ENCODE peak calls at places on chromosomes 1 and 21, in six cellular contexts. One of them, this sample, is unnamed.

GRCh38 chr1:43225168-43225567 is 44.6 kb upstream of the TMEM125 start:
- DNase-seq in colonic mucosa: no peak
- DNase-seq in hepatocyte: no peak
- DNase-seq in neuronal stem cell: no peak
- DNase-seq in heart left ventricle: no peak
- DNase-seq in ascending aorta: no peak
- DNase-seq in this sample: no peak

GRCh38 chr1:29519108-29519507 is 282.8 kb downstream of the PTPRU start:
- DNase-seq in colonic mucosa: peak; percentile 10
- DNase-seq in hepatocyte: no peak
- DNase-seq in neuronal stem cell: no peak
- DNase-seq in heart left ventricle: no peak
- DNase-seq in ascending aorta: peak; percentile 24
- DNase-seq in this sample: peak; percentile 11

GRCh38 chr1:154791292-154792278 is 78.5 kb downstream of the KCNN3 start:
- DNase-seq in colonic mucosa: no peak
- DNase-seq in hepatocyte: peak; percentile 25
- DNase-seq in neuronal stem cell: no peak
- DNase-seq in heart left ventricle: peak; percentile 37
- DNase-seq in ascending aorta: no peak
- DNase-seq in this sample: no peak

GRCh38 chr1:229190057-229190590 is 80.8 kb upstream of the RAB4A start:
- DNase-seq in colonic mucosa: no peak
- DNase-seq in hepatocyte: no peak
- DNase-seq in neuronal stem cell: no peak
- DNase-seq in heart left ventricle: no peak
- DNase-seq in ascending aorta: no peak
- DNase-seq in this sample: no peak

GRCh38 chr1:19208710-19209438 is 1.2 kb downstream of the UBR4 start:
- DNase-seq in colonic mucosa: no peak
- DNase-seq in hepatocyte: no peak
- DNase-seq in neuronal stem cell: no peak
- DNase-seq in heart left ventricle: no peak
- DNase-seq in ascending aorta: no peak
- DNase-seq in this sample: no peak

GRCh38 chr21:15604424-15604823 is 125.4 kb upstream of the USP25 start:
- DNase-seq in colonic mucosa: no peak
- DNase-seq in hepatocyte: no peak
- DNase-seq in neuronal stem cell: no peak
- DNase-seq in heart left ventricle: no peak
- DNase-seq in ascending aorta: no peak
- DNase-seq in this sample: peak; percentile 73

GRCh38 chr1:206466840-206467649 is 3.2 kb upstream of the IKBKE start:
- DNase-seq in colonic mucosa: no peak
- DNase-seq in hepatocyte: no peak
- DNase-seq in neuronal stem cell: no peak
- DNase-seq in heart left ventricle: no peak
- DNase-seq in ascending aorta: no peak
- DNase-seq in this sample: no peak

GRCh38 chr1:236302941-236303340 is 21.2 kb upstream of the ERO1B start:
- DNase-seq in colonic mucosa: no peak
- DNase-seq in hepatocyte: no peak
- DNase-seq in neuronal stem cell: no peak
- DNase-seq in heart left ventricle: no peak
- DNase-seq in ascending aorta: no peak
- DNase-seq in this sample: no peak

GRCh38 chr1:27601321-27601770 is 2.6 kb downstream of the AHDC1 start:
- DNase-seq in colonic mucosa: no peak
- DNase-seq in hepatocyte: no peak
- DNase-seq in neuronal stem cell: no peak
- DNase-seq in heart left ventricle: no peak
- DNase-seq in ascending aorta: no peak
- DNase-seq in this sample: no peak

GRCh38 chr21:43304621-43305335 is 122.2 kb downstream of the SIK1 start:
- DNase-seq in colonic mucosa: no peak
- DNase-seq in hepatocyte: no peak
- DNase-seq in neuronal stem cell: no peak
- DNase-seq in heart left ventricle: no peak
- DNase-seq in ascending aorta: no peak
- DNase-seq in this sample: peak; percentile 45

GRCh38 chr1:31381394-31382287 is 8.8 kb upstream of the FABP3 start:
- DNase-seq in colonic mucosa: peak; percentile 44
- DNase-seq in hepatocyte: no peak
- DNase-seq in neuronal stem cell: no peak
- DNase-seq in heart left ventricle: peak; percentile 70
- DNase-seq in ascending aorta: no peak
- DNase-seq in this sample: no peak

GRCh38 chr1:53219711-53220110 is 723 bp downstream of the CZIB start:
- DNase-seq in colonic mucosa: no peak
- DNase-seq in hepatocyte: no peak
- DNase-seq in neuronal stem cell: no peak
- DNase-seq in heart left ventricle: no peak
- DNase-seq in ascending aorta: no peak
- DNase-seq in this sample: no peak

GRCh38 chr21:25638634-25639166 is 358 bp upstream of the JAM2 start:
- DNase-seq in colonic mucosa: no peak
- DNase-seq in hepatocyte: no peak
- DNase-seq in neuronal stem cell: peak; percentile 12
- DNase-seq in heart left ventricle: no peak
- DNase-seq in ascending aorta: no peak
- DNase-seq in this sample: no peak

GRCh38 chr1:165364432-165365133 is 8.1 kb upstream of the LMX1A start:
- DNase-seq in colonic mucosa: no peak
- DNase-seq in hepatocyte: no peak
- DNase-seq in neuronal stem cell: no peak
- DNase-seq in heart left ventricle: no peak
- DNase-seq in ascending aorta: peak; percentile 68
- DNase-seq in this sample: no peak

GRCh38 chr1:164638506-164639202 is 79.7 kb downstream of the PBX1 start:
- DNase-seq in colonic mucosa: no peak
- DNase-seq in hepatocyte: no peak
- DNase-seq in neuronal stem cell: no peak
- DNase-seq in heart left ventricle: peak; percentile 43
- DNase-seq in ascending aorta: no peak
- DNase-seq in this sample: no peak

GRCh38 chr1:78619803-78620579 is at the start of gene IFI44L:
- DNase-seq in colonic mucosa: peak; percentile 26
- DNase-seq in hepatocyte: no peak
- DNase-seq in neuronal stem cell: no peak
- DNase-seq in heart left ventricle: peak; percentile 56
- DNase-seq in ascending aorta: peak; percentile 67
- DNase-seq in this sample: no peak

GRCh38 chr1:24955161-24955560 is 25.1 kb upstream of the RUNX3 start:
- DNase-seq in colonic mucosa: no peak
- DNase-seq in hepatocyte: no peak
- DNase-seq in neuronal stem cell: no peak
- DNase-seq in heart left ventricle: no peak
- DNase-seq in ascending aorta: no peak
- DNase-seq in this sample: peak; percentile 60
- H3K4me1 ChIP-seq in colonic mucosa: no peaks in the 10 kb centered on the region
- H3K4me1 ChIP-seq in hepatocyte: no peaks in the 10 kb centered on the region
- H3K4me1 ChIP-seq in neuronal stem cell: no peaks in the 10 kb centered on the region
- H3K4me1 ChIP-seq in heart left ventricle: no peaks in the 10 kb centered on the region
- H3K4me1 ChIP-seq in ascending aorta: no peaks in the 10 kb centered on the region
- H3K4me1 ChIP-seq in this sample: peaks cover 8% of the 10 kb centered on the region

GRCh38 chr1:109618614-109619404 is 607 bp downstream of the GNAT2 start:
- DNase-seq in colonic mucosa: peak; percentile 65
- DNase-seq in hepatocyte: no peak
- DNase-seq in neuronal stem cell: no peak
- DNase-seq in heart left ventricle: no peak
- DNase-seq in ascending aorta: no peak
- DNase-seq in this sample: no peak

GRCh38 chr1:109617291-109617801 is 2.1 kb downstream of the GNAT2 start:
- DNase-seq in colonic mucosa: no peak
- DNase-seq in hepatocyte: peak; percentile 63
- DNase-seq in neuronal stem cell: peak; percentile 59
- DNase-seq in heart left ventricle: no peak
- DNase-seq in ascending aorta: no peak
- DNase-seq in this sample: no peak

GRCh38 chr1:109619405-109619654 is at the start of gene GNAT2:
- DNase-seq in colonic mucosa: no peak
- DNase-seq in hepatocyte: no peak
- DNase-seq in neuronal stem cell: no peak
- DNase-seq in heart left ventricle: no peak
- DNase-seq in ascending aorta: no peak
- DNase-seq in this sample: no peak

GRCh38 chr1:109613396-109614147 is 5.8 kb downstream of the GNAT2 start:
- DNase-seq in colonic mucosa: no peak
- DNase-seq in hepatocyte: no peak
- DNase-seq in neuronal stem cell: no peak
- DNase-seq in heart left ventricle: no peak
- DNase-seq in ascending aorta: no peak
- DNase-seq in this sample: no peak

DNA sequence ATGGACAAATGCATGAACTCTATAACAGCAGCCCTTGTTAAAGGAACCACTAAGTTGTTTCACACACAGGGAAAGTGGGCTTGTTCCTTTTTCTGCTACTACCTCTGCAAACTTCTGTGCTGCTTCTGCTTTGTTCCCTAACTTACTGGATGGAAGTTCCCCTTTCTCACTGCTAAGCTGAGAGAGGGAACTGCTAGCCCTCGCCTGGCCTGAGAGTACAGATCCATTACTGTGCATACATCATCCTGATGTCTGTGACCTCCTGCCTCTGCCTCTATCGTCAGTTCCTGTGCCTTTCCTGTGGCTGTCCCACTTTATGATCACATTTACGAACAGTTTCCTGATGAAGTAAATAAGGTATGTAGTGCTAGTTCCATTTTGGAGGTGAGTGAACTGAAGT is 3.5 kb downstream of the GNAT2 start:
- DNase-seq in colonic mucosa: peak; percentile 23
- DNase-seq in hepatocyte: no peak
- DNase-seq in neuronal stem cell: no peak
- DNase-seq in heart left ventricle: no peak
- DNase-seq in ascending aorta: peak; percentile 72
- DNase-seq in this sample: no peak
- H3K4me1 ChIP-seq in colonic mucosa: peaks cover 10% of the 10 kb centered on the region
- H3K4me1 ChIP-seq in hepatocyte: peaks cover 9% of the 10 kb centered on the region
- H3K4me1 ChIP-seq in neuronal stem cell: peaks cover 31% of the 10 kb centered on the region
- H3K4me1 ChIP-seq in heart left ventricle: no peaks in the 10 kb centered on the region
- H3K4me1 ChIP-seq in ascending aorta: no peaks in the 10 kb centered on the region
- H3K4me1 ChIP-seq in this sample: peaks cover 5% of the 10 kb centered on the region

GRCh38 chr21:28832715-28833061 is 160.0 kb downstream of the LTN1 start:
- DNase-seq in colonic mucosa: no peak
- DNase-seq in hepatocyte: no peak
- DNase-seq in neuronal stem cell: no peak
- DNase-seq in heart left ventricle: no peak
- DNase-seq in ascending aorta: no peak
- DNase-seq in this sample: no peak
- H3K4me1 ChIP-seq in colonic mucosa: no peaks in the 10 kb centered on the region
- H3K4me1 ChIP-seq in hepatocyte: peaks cover 28% of the 10 kb centered on the region
- H3K4me1 ChIP-seq in neuronal stem cell: no peaks in the 10 kb centered on the region
- H3K4me1 ChIP-seq in heart left ventricle: no peaks in the 10 kb centered on the region
- H3K4me1 ChIP-seq in ascending aorta: no peaks in the 10 kb centered on the region
- H3K4me1 ChIP-seq in this sample: peaks cover 14% of the 10 kb centered on the region

GRCh38 chr21:46065993-46066842 is 31.7 kb upstream of the COL6A2 start:
- DNase-seq in colonic mucosa: no peak
- DNase-seq in hepatocyte: no peak
- DNase-seq in neuronal stem cell: no peak
- DNase-seq in heart left ventricle: no peak
- DNase-seq in ascending aorta: peak; percentile 63
- DNase-seq in this sample: no peak
- H3K4me1 ChIP-seq in colonic mucosa: no peaks in the 10 kb centered on the region
- H3K4me1 ChIP-seq in hepatocyte: peaks cover 31% of the 10 kb centered on the region
- H3K4me1 ChIP-seq in neuronal stem cell: peaks cover 13% of the 10 kb centered on the region
- H3K4me1 ChIP-seq in heart left ventricle: peaks cover 17% of the 10 kb centered on the region
- H3K4me1 ChIP-seq in ascending aorta: peaks cover 16% of the 10 kb centered on the region
- H3K4me1 ChIP-seq in this sample: peaks cover 3% of the 10 kb centered on the region

GRCh38 chr21:44478801-44479167 is 23.5 kb downstream of the LRRC3 start:
- DNase-seq in colonic mucosa: no peak
- DNase-seq in hepatocyte: no peak
- DNase-seq in neuronal stem cell: no peak
- DNase-seq in heart left ventricle: no peak
- DNase-seq in ascending aorta: no peak
- DNase-seq in this sample: no peak
- H3K4me1 ChIP-seq in colonic mucosa: no peaks in the 10 kb centered on the region
- H3K4me1 ChIP-seq in hepatocyte: no peaks in the 10 kb centered on the region
- H3K4me1 ChIP-seq in neuronal stem cell: no peaks in the 10 kb centered on the region
- H3K4me1 ChIP-seq in heart left ventricle: no peaks in the 10 kb centered on the region
- H3K4me1 ChIP-seq in ascending aorta: no peaks in the 10 kb centered on the region
- H3K4me1 ChIP-seq in this sample: no peaks in the 10 kb centered on the region

DNA sequence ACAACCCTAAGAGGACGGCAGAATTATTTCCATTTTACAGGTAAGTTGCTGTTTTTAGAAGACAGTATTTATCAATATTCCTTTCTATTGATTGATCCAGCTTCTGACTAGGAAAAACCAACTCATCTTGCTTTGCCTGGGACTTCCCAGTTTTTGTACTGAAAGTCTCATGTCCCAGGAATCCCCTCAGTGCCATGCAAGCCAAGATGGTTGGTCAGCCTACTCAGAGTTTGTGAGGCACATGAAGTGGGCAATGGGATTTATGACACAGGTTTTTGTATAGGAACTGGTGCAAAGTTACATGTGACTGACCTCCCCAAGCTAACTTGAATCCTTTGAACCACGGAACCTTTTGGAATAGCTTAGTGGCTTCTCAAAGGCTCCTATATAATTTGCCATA is 45.5 kb downstream of the GNG12 start:
- DNase-seq in colonic mucosa: no peak
- DNase-seq in hepatocyte: no peak
- DNase-seq in neuronal stem cell: no peak
- DNase-seq in heart left ventricle: no peak
- DNase-seq in ascending aorta: no peak
- DNase-seq in this sample: no peak
- H3K4me1 ChIP-seq in colonic mucosa: no peaks in the 10 kb centered on the region
- H3K4me1 ChIP-seq in hepatocyte: peaks cover 19% of the 10 kb centered on the region
- H3K4me1 ChIP-seq in neuronal stem cell: peaks cover 15% of the 10 kb centered on the region
- H3K4me1 ChIP-seq in heart left ventricle: peaks cover 5% of the 10 kb centered on the region
- H3K4me1 ChIP-seq in ascending aorta: peaks cover 18% of the 10 kb centered on the region
- H3K4me1 ChIP-seq in this sample: peaks cover 40% of the 10 kb centered on the region

This sample was measured in RWPE2.